ENCODE peak calls at places on chromosomes 4 and X, in six cellular contexts. One of them, this sample, is unnamed.
A peak's percentile ranks its signal among the peaks of the same experiment; 100 is the strongest.

GRCh38 chrX:153875391-153876111 is 10.4 kb downstream of the L1CAM start:
- DNase-seq in vagina: no peak
- DNase-seq in A549: no peak
- DNase-seq in naive thymus-derived CD4-positive, alpha-beta T cell: peak; percentile 52
- DNase-seq in tibial artery: no peak
- DNase-seq in lower lobe of right lung: peak; percentile 53
- DNase-seq in this sample: peak; percentile 51

GRCh38 chr4:3716034-3716875 is 49.9 kb upstream of the ADRA2C start:
- DNase-seq in vagina: no peak
- DNase-seq in A549: no peak
- DNase-seq in naive thymus-derived CD4-positive, alpha-beta T cell: no peak
- DNase-seq in tibial artery: no peak
- DNase-seq in lower lobe of right lung: peak; percentile 36
- DNase-seq in this sample: no peak

GRCh38 chr4:78707793-78708192 is 68.4 kb upstream of the BMP2K start:
- DNase-seq in vagina: no peak
- DNase-seq in A549: no peak
- DNase-seq in naive thymus-derived CD4-positive, alpha-beta T cell: no peak
- DNase-seq in tibial artery: no peak
- DNase-seq in lower lobe of right lung: no peak
- DNase-seq in this sample: no peak

GRCh38 chrX:150869450-150869849 is 29.0 kb downstream of the CD99L2 start:
- DNase-seq in vagina: no peak
- DNase-seq in A549: no peak
- DNase-seq in naive thymus-derived CD4-positive, alpha-beta T cell: no peak
- DNase-seq in tibial artery: no peak
- DNase-seq in lower lobe of right lung: peak; percentile 44
- DNase-seq in this sample: no peak

GRCh38 chr4:1192091-1192492 is 19.7 kb upstream of the SPON2 start:
- DNase-seq in vagina: peak; percentile 96
- DNase-seq in A549: peak; percentile 46
- DNase-seq in naive thymus-derived CD4-positive, alpha-beta T cell: no peak
- DNase-seq in tibial artery: peak; percentile 92
- DNase-seq in lower lobe of right lung: peak; percentile 64
- DNase-seq in this sample: no peak

GRCh38 chr4:1783011-1783410 is 10.1 kb upstream of the FGFR3 start:
- DNase-seq in vagina: no peak
- DNase-seq in A549: no peak
- DNase-seq in naive thymus-derived CD4-positive, alpha-beta T cell: no peak
- DNase-seq in tibial artery: no peak
- DNase-seq in lower lobe of right lung: no peak
- DNase-seq in this sample: no peak

GRCh38 chr4:16066586-16067128 is 17.2 kb downstream of the PROM1 start:
- DNase-seq in vagina: no peak
- DNase-seq in A549: no peak
- DNase-seq in naive thymus-derived CD4-positive, alpha-beta T cell: no peak
- DNase-seq in tibial artery: no peak
- DNase-seq in lower lobe of right lung: no peak
- DNase-seq in this sample: no peak

GRCh38 chrX:118058924-118059323 is 57.7 kb downstream of the KLHL13 start:
- DNase-seq in vagina: no peak
- DNase-seq in A549: no peak
- DNase-seq in naive thymus-derived CD4-positive, alpha-beta T cell: no peak
- DNase-seq in tibial artery: no peak
- DNase-seq in lower lobe of right lung: no peak
- DNase-seq in this sample: no peak

GRCh38 chr4:71126719-71127118 is 133.3 kb downstream of the DCK start:
- DNase-seq in vagina: no peak
- DNase-seq in A549: peak; percentile 58
- DNase-seq in naive thymus-derived CD4-positive, alpha-beta T cell: no peak
- DNase-seq in tibial artery: no peak
- DNase-seq in lower lobe of right lung: no peak
- DNase-seq in this sample: no peak

GRCh38 chr4:46653842-46654241 is 255.2 kb downstream of the COX7B2 start:
- DNase-seq in vagina: no peak
- DNase-seq in A549: no peak
- DNase-seq in naive thymus-derived CD4-positive, alpha-beta T cell: no peak
- DNase-seq in tibial artery: no peak
- DNase-seq in lower lobe of right lung: no peak
- DNase-seq in this sample: no peak

GRCh38 chrX:12975670-12975965 is 708 bp downstream of the TMSB4X start:
- DNase-seq in vagina: no peak
- DNase-seq in A549: no peak
- DNase-seq in naive thymus-derived CD4-positive, alpha-beta T cell: no peak
- DNase-seq in tibial artery: no peak
- DNase-seq in lower lobe of right lung: peak; percentile 58
- DNase-seq in this sample: no peak
- H3K4me3 ChIP-seq in vagina: peak overlapping the region; percentile 49
- H3K4me3 ChIP-seq in A549: peak overlapping the region; percentile 94
- H3K4me3 ChIP-seq in naive thymus-derived CD4-positive, alpha-beta T cell: peak overlapping the region; percentile 97
- H3K4me3 ChIP-seq in tibial artery: peak overlapping the region; percentile 86
- H3K4me3 ChIP-seq in lower lobe of right lung: peak overlapping the region; percentile 76
- H3K4me3 ChIP-seq in this sample: peak overlapping the region; percentile 71

DNA sequence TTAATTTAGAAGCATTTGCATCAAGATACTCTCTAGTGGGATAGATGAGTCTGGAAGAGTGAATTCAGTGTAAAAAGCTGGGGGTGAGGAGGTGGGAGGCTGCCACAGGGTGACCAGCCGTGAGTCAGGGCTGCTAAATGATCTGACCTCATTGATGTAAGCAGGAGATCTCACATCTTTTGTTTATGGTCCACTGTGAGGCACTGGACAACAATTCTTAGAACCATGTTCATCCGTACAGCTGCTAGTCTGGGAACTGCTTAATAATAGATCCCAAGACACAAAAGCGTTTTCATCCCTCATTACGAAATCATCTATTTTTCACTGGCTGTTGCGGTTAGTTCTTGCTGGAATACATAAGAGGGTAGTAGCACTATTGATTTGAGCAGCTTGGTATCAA is 14.1 kb downstream of the KLF3 start:
- DNase-seq in vagina: no peak
- DNase-seq in A549: no peak
- DNase-seq in naive thymus-derived CD4-positive, alpha-beta T cell: no peak
- DNase-seq in tibial artery: no peak
- DNase-seq in lower lobe of right lung: no peak
- DNase-seq in this sample: no peak
- H3K4me1 ChIP-seq in vagina: peaks cover 86% of the 10 kb centered on the region
- H3K4me1 ChIP-seq in A549: peaks cover 31% of the 10 kb centered on the region
- H3K4me1 ChIP-seq in naive thymus-derived CD4-positive, alpha-beta T cell: peaks cover 61% of the 10 kb centered on the region
- H3K4me1 ChIP-seq in tibial artery: no peaks in the 10 kb centered on the region
- H3K4me1 ChIP-seq in lower lobe of right lung: peaks cover 67% of the 10 kb centered on the region
- H3K4me1 ChIP-seq in this sample: peaks cover 35% of the 10 kb centered on the region

DNA sequence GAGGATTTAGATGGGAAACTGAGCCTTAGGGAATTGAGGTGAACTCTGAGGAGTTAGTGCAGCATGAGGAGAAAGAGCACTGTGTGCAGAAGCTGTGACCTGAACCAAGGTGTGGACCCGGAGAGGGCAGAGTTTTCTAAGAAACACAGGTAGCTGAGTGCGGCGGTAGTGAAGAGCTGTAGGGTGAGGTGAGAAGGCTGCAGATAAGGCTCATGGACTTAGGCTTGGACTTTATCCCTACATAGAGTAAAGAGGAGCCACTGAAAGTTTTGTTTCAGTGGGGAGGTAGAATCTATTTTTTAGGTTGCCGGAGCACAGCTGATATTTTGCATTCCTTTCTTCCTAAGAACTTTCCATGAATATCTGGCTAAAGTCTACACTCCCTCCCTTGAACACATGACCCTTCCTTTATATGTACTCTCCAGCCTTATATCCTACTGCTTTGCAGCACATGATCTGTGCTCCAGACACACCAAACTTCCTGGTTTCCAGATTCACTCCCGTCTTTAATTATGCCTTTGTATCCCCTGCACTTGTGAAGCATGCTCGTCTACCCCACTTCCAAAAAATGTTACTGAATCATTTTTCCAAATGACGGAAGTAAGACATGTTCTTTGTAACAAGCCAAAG is 10.6 kb upstream of the PGRMC2 start:
- DNase-seq in vagina: no peak
- DNase-seq in A549: no peak
- DNase-seq in naive thymus-derived CD4-positive, alpha-beta T cell: no peak
- DNase-seq in tibial artery: no peak
- DNase-seq in lower lobe of right lung: no peak
- DNase-seq in this sample: no peak
- H3K27ac ChIP-seq in vagina: no peak overlapping the region
- H3K27ac ChIP-seq in A549: no peak overlapping the region
- H3K27ac ChIP-seq in naive thymus-derived CD4-positive, alpha-beta T cell: no peak overlapping the region
- H3K27ac ChIP-seq in tibial artery: no peak overlapping the region
- H3K27ac ChIP-seq in lower lobe of right lung: no peak overlapping the region
- H3K27ac ChIP-seq in this sample: no peak overlapping the region

DNA sequence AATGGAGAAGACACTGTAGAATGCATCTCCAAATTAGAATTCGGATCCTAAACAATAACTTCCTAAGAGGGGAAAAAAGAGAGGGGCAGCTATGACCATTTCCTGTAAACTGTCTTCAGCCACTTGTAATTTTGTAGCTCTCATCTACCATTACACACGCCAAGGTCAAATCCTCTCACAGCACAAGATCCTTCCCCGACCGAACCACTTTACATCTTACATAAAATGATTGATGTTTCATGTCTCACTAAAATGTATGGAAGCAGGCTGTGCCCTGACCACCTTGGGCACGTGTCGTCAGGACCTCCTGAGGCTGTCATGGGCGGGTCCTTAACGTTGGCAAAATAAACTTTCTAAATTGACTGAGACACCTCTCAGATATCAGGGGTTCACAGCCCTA is 24.1 kb upstream of the PBDC1 start:
- DNase-seq in vagina: no peak
- DNase-seq in A549: peak; percentile 51
- DNase-seq in naive thymus-derived CD4-positive, alpha-beta T cell: peak; percentile 53
- DNase-seq in tibial artery: no peak
- DNase-seq in lower lobe of right lung: no peak
- DNase-seq in this sample: peak; percentile 30
- H3K4me3 ChIP-seq in vagina: peak overlapping the region; percentile 30
- H3K4me3 ChIP-seq in A549: peak overlapping the region; percentile 37
- H3K4me3 ChIP-seq in naive thymus-derived CD4-positive, alpha-beta T cell: peak overlapping the region; percentile 32
- H3K4me3 ChIP-seq in tibial artery: peak overlapping the region; percentile 9
- H3K4me3 ChIP-seq in lower lobe of right lung: peak overlapping the region; percentile 29
- H3K4me3 ChIP-seq in this sample: peak overlapping the region; percentile 17

DNA sequence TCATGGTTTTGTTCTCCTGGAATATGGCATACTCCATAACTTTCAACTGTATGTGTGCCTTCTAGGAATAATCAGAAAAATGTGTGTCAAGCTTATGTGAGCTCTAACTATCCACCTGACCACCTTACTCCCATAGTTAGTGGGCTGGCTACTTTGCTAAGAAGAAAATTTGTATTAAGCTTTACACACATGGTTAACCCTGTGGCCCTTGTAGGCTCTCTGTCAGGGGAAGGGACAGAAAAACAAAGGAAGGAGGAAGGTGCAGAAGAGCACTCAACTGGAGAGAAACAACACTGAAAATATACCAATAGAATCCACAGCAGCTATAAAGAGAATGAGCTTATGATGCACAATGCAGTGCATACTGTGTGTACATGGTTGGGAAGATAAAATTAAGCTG is 84.6 kb downstream of the PPP3CA start:
- DNase-seq in vagina: no peak
- DNase-seq in A549: no peak
- DNase-seq in naive thymus-derived CD4-positive, alpha-beta T cell: no peak
- DNase-seq in tibial artery: no peak
- DNase-seq in lower lobe of right lung: no peak
- DNase-seq in this sample: no peak
- H3K4me1 ChIP-seq in vagina: peaks cover 46% of the 10 kb centered on the region
- H3K4me1 ChIP-seq in A549: peaks cover 49% of the 10 kb centered on the region
- H3K4me1 ChIP-seq in naive thymus-derived CD4-positive, alpha-beta T cell: no peaks in the 10 kb centered on the region
- H3K4me1 ChIP-seq in tibial artery: no peaks in the 10 kb centered on the region
- H3K4me1 ChIP-seq in lower lobe of right lung: peaks cover 37% of the 10 kb centered on the region
- H3K4me1 ChIP-seq in this sample: no peaks in the 10 kb centered on the region

GRCh38 chr4:38867478-38868054 is at the start of gene FAM114A1:
- DNase-seq in vagina: no peak
- DNase-seq in A549: peak; percentile 68
- DNase-seq in naive thymus-derived CD4-positive, alpha-beta T cell: no peak
- DNase-seq in tibial artery: peak; percentile 79
- DNase-seq in lower lobe of right lung: peak; percentile 86
- DNase-seq in this sample: no peak
- H3K27ac ChIP-seq in vagina: peak within 1 kb of the TSS; percentile 98
- H3K27ac ChIP-seq in A549: peak within 1 kb of the TSS; percentile 83
- H3K27ac ChIP-seq in naive thymus-derived CD4-positive, alpha-beta T cell: no peak within 1 kb of the TSS
- H3K27ac ChIP-seq in tibial artery: peak within 1 kb of the TSS; percentile 96
- H3K27ac ChIP-seq in lower lobe of right lung: peak within 1 kb of the TSS; percentile 91
- H3K27ac ChIP-seq in this sample: no peak within 1 kb of the TSS